ENCODE peak calls at places on chromosomes 4 and X, in four cellular contexts. Q, P, D and I are unnamed samples.

GRCh38 chr4:52421811-52422213 is 237.3 kb downstream of the USP46 start:
- DNase-seq in Q (no peak), P (no peak), D (no peak), I (no peak)

GRCh38 chr4:17063870-17064269 is 165.4 kb upstream of the LDB2 start:
- DNase-seq in Q (no peak), P (no peak), D (no peak), I (no peak)

GRCh38 chrX:48531359-48531954 is 8.1 kb upstream of the TBC1D25 start:
- DNase-seq in Q (no peak), P (no peak), D (no peak), I (no peak)

GRCh38 chr4:11468901-11469300 is 40.2 kb upstream of the HS3ST1 start:
- DNase-seq in Q (no peak), P (no peak), D (peak), I (no peak)

GRCh38 chr4:97892596-97893266 is 250.5 kb downstream of the STPG2 start:
- DNase-seq in Q (no peak), P (no peak), D (no peak), I (no peak)

GRCh38 chr4:42152507-42153504 is at the start of gene BEND4:
- DNase-seq in Q (no peak), P (no peak), D (peak), I (no peak)

GRCh38 chr4:160510925-160511324 is 1408.0 kb downstream of the RAPGEF2 start:
- DNase-seq in Q (no peak), P (no peak), D (no peak), I (no peak)

GRCh38 chr4:158302076-158302866 is 92.0 kb downstream of the TMEM144 start:
- DNase-seq in Q (no peak), P (no peak), D (peak), I (no peak)

GRCh38 chr4:89781321-89781720 is 55.6 kb downstream of the SNCA start:
- DNase-seq in Q (no peak), P (no peak), D (no peak), I (no peak)

GRCh38 chr4:138789796-138790195 is 225.8 kb upstream of the NOCT start:
- DNase-seq in Q (no peak), P (no peak), D (no peak), I (no peak)

GRCh38 chrX:48683411-48683982 is at the start of gene WAS:
- DNase-seq in Q (no peak), P (no peak), D (no peak), I (no peak)

GRCh38 chr4:101418055-101418454 is 70.7 kb upstream of the PPP3CA start:
- DNase-seq in Q (no peak), P (no peak), D (no peak), I (peak)

GRCh38 chr4:84031401-84031800 is 467.7 kb downstream of the NKX6-1 start:
- DNase-seq in Q (no peak), P (no peak), D (no peak), I (no peak)